ENCODE peak calls at places on chromosomes 3 and 15, in five cellular contexts. P, U, N, L and I are unnamed samples.

GRCh38 chr3:163863146-163863545 is 1215.2 kb downstream of the SI start:
- DNase-seq in N (peak), U (no peak), L (no peak), P (no peak), I (no peak)

GRCh38 chr3:106239195-106239697 is 370.4 kb upstream of the CBLB start:
- DNase-seq in N (no peak), P (no peak), L (no peak), U (no peak), I (no peak)

GRCh38 chr3:128313936-128314335 is 152.8 kb downstream of the DNAJB8 start:
- DNase-seq in N (no peak), L (no peak), U (no peak), P (no peak), I (no peak)

GRCh38 chr15:71055461-71055860 is 59.8 kb upstream of the THSD4 start:
- DNase-seq in U (no peak), N (peak), L (no peak), P (no peak), I (no peak)

GRCh38 chr3:9862391-9863235 is 17.4 kb downstream of the CIDEC start:
- DNase-seq in P (peak), U (peak), N (peak), L (peak), I (no peak)

GRCh38 chr15:85581495-85581894 is 201.1 kb downstream of the AKAP13 start:
- DNase-seq in N (no peak), P (no peak), U (peak), L (no peak), I (no peak)

GRCh38 chr3:184815046-184815930 is 3.3 kb downstream of the VPS8 start:
- DNase-seq in U (peak), P (no peak), L (no peak), N (peak), I (no peak)

GRCh38 chr3:20652249-20652648 is 466.2 kb upstream of the SGO1 start:
- DNase-seq in U (no peak), N (no peak), P (no peak), L (no peak), I (no peak)

GRCh38 chr3:22704571-22705354 is 498.4 kb upstream of the UBE2E2 start:
- DNase-seq in L (no peak), P (no peak), U (no peak), N (no peak), I (no peak)

GRCh38 chr3:184713521-184713920 is 1.7 kb upstream of the MAGEF1 start:
- DNase-seq in L (no peak), P (no peak), U (no peak), N (no peak), I (no peak)

GRCh38 chr15:68783226-68784054 is 37.3 kb downstream of the ANP32A start:
- DNase-seq in P (no peak), L (peak), U (peak), N (peak), I (no peak)

GRCh38 chr3:37969601-37970100 is 20.9 kb upstream of the VILL start:
- DNase-seq in N (no peak), L (no peak), U (no peak), P (no peak), I (no peak)

GRCh38 chr3:157531301-157531660 is 28.1 kb upstream of the VEPH1 start:
- DNase-seq in L (no peak), P (no peak), U (no peak), N (peak), I (no peak)

GRCh38 chr15:63487076-63487757 is 17.2 kb upstream of the USP3 start:
- DNase-seq in L (peak), P (peak), U (peak), N (peak), I (no peak)

GRCh38 chr15:92638291-92638708 is 17.3 kb downstream of the FAM174B start:
- DNase-seq in P (no peak), N (peak), U (no peak), L (no peak), I (peak)

GRCh38 chr15:56972426-56972825 is 54.0 kb downstream of the TCF12 start:
- DNase-seq in L (peak), U (no peak), P (no peak), N (no peak), I (no peak)

GRCh38 chr3:150145659-150146058 is 175.0 kb upstream of the PFN2 start:
- DNase-seq in N (no peak), P (no peak), U (no peak), L (no peak), I (no peak)

GRCh38 chr3:13245579-13245978 is 172.3 kb upstream of the IQSEC1 start:
- DNase-seq in P (no peak), N (no peak), U (no peak), L (no peak), I (no peak)

GRCh38 chr3:191686626-191687025 is 225.7 kb downstream of the PYDC2 start:
- DNase-seq in P (no peak), U (no peak), L (no peak), N (no peak), I (no peak)

GRCh38 chr3:37293646-37294045 is 119.3 kb upstream of the LRRFIP2 start:
- DNase-seq in N (no peak), L (no peak), U (no peak), P (no peak), I (no peak)

GRCh38 chr3:45676248-45677044 is 12.8 kb upstream of the SACM1L start:
- DNase-seq in P (no peak), N (no peak), U (peak), L (no peak), I (no peak)

GRCh38 chr3:197468167-197468566 is 87.6 kb downstream of the BDH1 start:
- DNase-seq in U (no peak), P (no peak), N (no peak), L (no peak), I (no peak)

GRCh38 chr3:63364495-63364894 is 86.4 kb downstream of the SYNPR start:
- DNase-seq in L (peak), U (no peak), P (no peak), N (peak), I (no peak)

GRCh38 chr15:68985361-68985891 is 29.1 kb upstream of the NOX5 start:
- DNase-seq in P (no peak), L (no peak), U (no peak), N (no peak), I (no peak)

GRCh38 chr3:78322780-78323179 is 1282.9 kb downstream of the ROBO2 start:
- DNase-seq in N (no peak), U (no peak), L (no peak), P (no peak), I (no peak)

GRCh38 chr3:127467386-127467785 is 123.1 kb downstream of the TPRA1 start:
- DNase-seq in N (no peak), L (peak), U (no peak), P (no peak), I (no peak)

GRCh38 chr3:52479876-52480575 is 15.1 kb upstream of the STAB1 start:
- DNase-seq in L (no peak), U (no peak), P (no peak), N (no peak), I (no peak)

GRCh38 chr15:57334257-57334656 is 42.0 kb upstream of the CGNL1 start:
- DNase-seq in N (peak), U (no peak), L (peak), P (no peak), I (no peak)

GRCh38 chr3:38031022-38031994 is 1.9 kb upstream of the PLCD1 start:
- DNase-seq in N (peak), U (peak), P (no peak), L (peak), I (peak)

GRCh38 chr3:14512944-14513332 is 27.2 kb downstream of the GRIP2 start:
- DNase-seq in N (no peak), L (no peak), P (no peak), U (no peak), I (no peak)

GRCh38 chr15:32993285-32993684 is 201.2 kb downstream of the FMN1 start:
- DNase-seq in U (no peak), L (peak), P (no peak), N (peak), I (no peak)

GRCh38 chr3:64642327-64643151 is 45.3 kb downstream of the ADAMTS9 start:
- DNase-seq in P (peak), U (no peak), N (no peak), L (peak), I (no peak)
- H3K27ac ChIP-seq in P (peak), U (no peak), N (no peak), L (no peak), I (no peak)

DNA sequence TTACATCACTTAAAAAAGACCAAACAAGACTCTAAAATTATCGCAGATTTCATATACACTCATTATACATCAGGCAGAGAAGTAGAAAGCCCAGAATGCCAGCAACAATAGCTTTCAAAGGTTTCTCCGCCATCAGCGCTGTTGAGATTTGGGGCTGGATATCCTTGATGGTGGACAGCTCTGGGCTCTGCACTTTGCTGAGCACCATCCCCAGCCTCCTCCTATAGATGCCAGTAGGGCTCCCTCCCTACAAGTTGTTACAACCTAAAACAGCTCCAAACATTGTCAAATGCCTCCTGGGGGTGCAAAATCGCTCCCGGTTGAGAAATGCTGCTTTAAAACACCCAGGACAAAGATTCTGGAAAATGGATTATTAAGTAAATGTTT is 73.5 kb downstream of the ATP10A start:
- DNase-seq in N (no peak), P (no peak), U (no peak), L (no peak), I (no peak)
- H3K27ac ChIP-seq in N (no peak), P (no peak), U (no peak), L (no peak), I (no peak)

GRCh38 chr3:121467085-121467484 is 78.7 kb downstream of the POLQ start:
- DNase-seq in L (no peak), N (no peak), U (no peak), P (no peak), I (no peak)

GRCh38 chr3:121462565-121462964 is 83.2 kb downstream of the POLQ start:
- DNase-seq in L (no peak), P (no peak), U (no peak), N (no peak), I (no peak)

GRCh38 chr3:121463745-121464144 is 82.0 kb downstream of the POLQ start:
- DNase-seq in P (no peak), N (peak), U (no peak), L (no peak), I (no peak)
- H3K27ac ChIP-seq in P (no peak), N (peak), U (no peak), L (no peak), I (no peak)

GRCh38 chr3:126464093-126464492 is 11.6 kb downstream of the ZXDC start:
- DNase-seq in N (no peak), L (no peak), P (no peak), U (no peak), I (no peak)
- H3K27ac ChIP-seq in N (no peak), L (no peak), P (no peak), U (no peak), I (no peak)

DNA sequence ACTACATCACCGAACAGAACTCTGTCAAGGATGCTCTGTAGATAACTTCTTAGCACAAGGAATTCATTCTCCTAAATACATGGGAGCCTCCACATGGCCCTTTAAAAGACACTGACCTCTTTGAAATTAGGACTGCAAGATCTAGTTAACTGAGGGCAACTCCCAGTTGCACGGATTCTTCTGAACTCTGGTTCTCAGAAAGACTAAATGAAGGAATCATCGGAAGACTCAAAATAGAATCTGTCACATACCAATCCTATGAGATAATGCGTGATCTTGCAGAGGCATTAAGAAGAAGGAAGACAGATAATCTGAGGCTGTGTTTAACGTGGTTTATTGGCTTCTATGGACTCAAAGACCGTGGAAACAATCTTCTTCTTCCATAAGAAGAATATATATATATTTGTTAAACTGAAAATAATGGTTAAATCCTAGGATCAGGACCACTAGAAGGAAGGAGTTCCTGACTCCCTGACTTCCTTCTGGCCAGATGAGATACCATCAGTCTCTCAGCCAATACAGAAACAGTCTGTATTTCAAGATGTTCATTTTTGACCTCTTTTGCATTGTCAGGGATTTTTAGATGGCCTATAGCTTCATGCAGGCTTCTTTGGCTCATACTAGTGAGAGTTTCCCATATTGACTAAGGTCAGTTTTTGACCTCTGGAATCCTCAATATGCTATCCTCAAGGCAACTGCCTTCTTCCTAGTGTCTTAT is 33.9 kb upstream of the TBC1D23 start:
- DNase-seq in L (peak), P (no peak), U (no peak), N (peak), I (no peak)
- H3K27ac ChIP-seq in L (no peak), P (no peak), U (no peak), N (no peak), I (no peak)

GRCh38 chr3:172047567-172048115 is 8.3 kb downstream of the FNDC3B start:
- DNase-seq in N (no peak), L (no peak), P (no peak), U (no peak), I (no peak)

GRCh38 chr3:172051957-172052354 is 12.6 kb downstream of the FNDC3B start:
- DNase-seq in N (no peak), U (no peak), P (no peak), L (no peak), I (no peak)

GRCh38 chr3:172051310-172051956 is 12.1 kb downstream of the FNDC3B start:
- DNase-seq in P (no peak), U (no peak), N (no peak), L (no peak), I (no peak)

GRCh38 chr3:172046268-172046915 is 7.0 kb downstream of the FNDC3B start:
- DNase-seq in P (no peak), N (peak), U (no peak), L (no peak), I (no peak)

DNA sequence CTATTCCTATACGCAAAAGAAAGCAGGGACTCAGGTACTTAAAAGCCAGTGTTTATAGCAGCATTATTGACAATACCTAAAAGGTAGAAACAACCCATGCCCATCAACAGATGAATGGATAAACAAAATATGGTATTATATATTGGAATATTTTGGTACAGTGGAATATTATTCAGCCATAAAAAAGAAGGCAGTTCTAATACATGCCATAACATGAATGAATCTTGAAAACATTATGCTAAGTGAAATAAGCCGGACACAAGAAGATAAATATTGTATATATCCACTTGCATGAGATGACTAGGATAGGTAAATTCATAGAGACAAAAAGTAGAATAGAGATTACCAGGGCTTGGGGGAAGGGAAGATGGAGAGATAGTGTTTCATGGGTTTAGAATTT is 9.2 kb downstream of the FNDC3B start:
- DNase-seq in U (no peak), P (no peak), L (no peak), N (no peak), I (no peak)
- H3K27ac ChIP-seq in U (no peak), P (no peak), L (no peak), N (no peak), I (no peak)

GRCh38 chr15:52731732-52732470 is 52.7 kb upstream of the ATOSA start:
- DNase-seq in N (no peak), P (no peak), U (no peak), L (no peak), I (no peak)

GRCh38 chr15:52733696-52734255 is 54.6 kb upstream of the ATOSA start:
- DNase-seq in N (no peak), P (no peak), L (no peak), U (no peak), I (no peak)

GRCh38 chr15:52733078-52733477 is 53.9 kb upstream of the ATOSA start:
- DNase-seq in N (no peak), U (no peak), P (no peak), L (no peak), I (no peak)

GRCh38 chr15:52731004-52731403 is 51.8 kb upstream of the ATOSA start:
- DNase-seq in N (no peak), P (no peak), L (no peak), U (no peak), I (no peak)

DNA sequence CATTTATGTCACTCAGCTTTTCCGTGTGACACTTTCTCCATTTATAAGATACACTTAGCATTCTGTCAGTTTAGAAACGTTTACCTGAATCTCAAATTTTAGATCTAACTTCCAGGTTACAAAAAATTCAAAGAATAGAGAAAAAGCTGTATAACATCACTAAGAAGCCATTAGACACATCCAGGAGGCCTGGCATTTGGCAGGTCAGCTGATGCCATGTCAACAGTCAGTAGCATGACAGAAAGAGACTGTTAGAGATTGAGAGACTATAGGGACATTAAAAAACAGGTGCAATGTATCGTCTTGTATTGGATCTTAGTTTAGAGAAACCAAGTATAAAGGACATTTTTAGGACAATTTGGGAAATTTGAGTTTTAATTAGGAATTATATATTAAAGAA is 53.4 kb upstream of the ATOSA start:
- DNase-seq in U (no peak), N (no peak), P (no peak), L (no peak), I (no peak)
- H3K27ac ChIP-seq in U (no peak), N (no peak), P (no peak), L (no peak), I (no peak)

DNA sequence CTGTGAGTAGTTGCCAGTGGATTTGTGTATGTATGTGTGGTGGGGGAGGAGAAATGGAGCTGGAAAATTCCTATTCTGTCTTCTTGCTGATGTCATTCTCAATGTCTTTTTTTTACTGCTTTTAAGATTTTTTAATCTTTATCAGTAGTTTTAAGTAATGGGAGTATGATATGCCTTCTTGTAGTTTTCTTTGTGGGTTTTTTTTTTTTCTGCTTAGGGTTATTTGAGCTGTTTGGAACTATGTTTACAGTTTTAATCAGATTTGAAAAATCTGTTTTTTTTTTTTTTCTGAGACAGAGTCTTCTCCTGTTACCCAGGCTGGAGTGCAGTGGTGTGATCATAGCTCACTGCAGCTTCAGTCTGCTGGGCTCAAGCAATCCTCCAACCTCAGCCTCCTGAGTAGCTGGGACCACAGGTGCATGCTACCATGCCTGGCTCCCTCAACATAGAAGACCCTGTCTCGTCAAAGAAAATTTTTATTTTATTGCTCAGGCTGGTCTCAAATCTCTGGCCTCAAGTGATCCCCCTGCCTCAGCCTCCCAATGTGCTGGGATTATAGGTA is 37.1 kb downstream of the RPL39L start:
- DNase-seq in L (no peak), N (no peak), P (no peak), U (no peak), I (no peak)
- H3K27ac ChIP-seq in L (no peak), N (no peak), P (no peak), U (peak), I (no peak)

DNA sequence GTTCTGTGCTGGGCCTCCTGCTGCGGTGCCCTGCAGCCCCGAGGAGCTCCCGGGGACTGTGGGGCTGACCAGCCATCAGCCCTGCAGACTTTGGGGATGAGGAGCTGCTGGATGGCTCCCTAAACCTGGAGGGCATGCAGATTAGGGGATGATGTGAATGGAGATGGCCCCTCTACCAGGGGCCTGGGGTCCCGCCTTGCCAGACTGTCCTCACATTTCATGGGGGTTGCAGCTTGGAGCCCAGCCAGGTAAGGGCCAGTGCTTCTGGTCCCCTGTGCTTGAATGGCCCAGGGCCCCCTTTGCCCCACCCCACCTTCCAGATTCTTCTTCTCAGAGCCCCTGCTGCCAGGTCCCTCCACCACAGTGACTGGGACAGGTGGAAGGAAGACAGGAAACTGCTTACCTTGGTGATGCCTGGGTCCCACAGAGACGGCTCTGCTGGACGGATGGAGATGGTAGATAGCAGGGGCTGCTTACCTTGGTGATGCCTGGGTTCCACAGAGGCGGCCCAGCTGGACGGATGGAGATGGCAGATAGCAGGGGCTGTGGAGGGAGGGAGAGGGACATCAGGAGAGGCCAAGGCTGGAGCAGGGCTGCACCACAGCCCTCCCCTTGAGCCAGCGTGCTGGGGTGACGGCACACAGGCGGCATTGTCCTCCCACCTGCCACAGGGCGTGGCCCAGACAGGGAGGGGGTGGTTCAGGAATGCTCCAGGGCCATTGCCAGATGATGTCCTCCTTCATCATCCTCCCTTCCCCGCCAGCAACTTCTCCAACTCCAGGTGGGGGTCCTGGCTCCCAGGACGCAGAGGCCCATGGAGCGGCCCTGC is at the start of gene SPTBN5:
- DNase-seq in N (no peak), P (no peak), L (no peak), U (no peak), I (no peak)
- H3K27ac ChIP-seq in N (peak), P (no peak), L (no peak), U (peak), I (peak)